ENCODE peak calls at places on chromosomes 2 and 18, in seven cellular contexts. One of them, this sample, is unnamed.

GRCh38 chr2:219616550-219616949 is 10.9 kb upstream of the SLC4A3 start:
- DNase-seq in OCI-LY7: no peak
- DNase-seq in WTC11: no peak
- DNase-seq in Panc1: no peak
- DNase-seq in stomach: no peak
- DNase-seq in osteoblast: peak
- DNase-seq in activated CD8-positive, alpha-beta T cell treated with anti-CD3 and anti-CD28 coated beads for 36 hours: no peak
- DNase-seq in this sample: no peak

GRCh38 chr2:190501231-190501630 is 33.3 kb downstream of the NEMP2 start:
- DNase-seq in OCI-LY7: no peak
- DNase-seq in WTC11: no peak
- DNase-seq in Panc1: no peak
- DNase-seq in stomach: no peak
- DNase-seq in osteoblast: no peak
- DNase-seq in activated CD8-positive, alpha-beta T cell treated with anti-CD3 and anti-CD28 coated beads for 36 hours: no peak
- DNase-seq in this sample: no peak

GRCh38 chr2:96959406-96960110 is 26.8 kb downstream of the FAM178B start:
- DNase-seq in OCI-LY7: no peak
- DNase-seq in WTC11: no peak
- DNase-seq in Panc1: no peak
- DNase-seq in stomach: no peak
- DNase-seq in osteoblast: peak
- DNase-seq in activated CD8-positive, alpha-beta T cell treated with anti-CD3 and anti-CD28 coated beads for 36 hours: no peak
- DNase-seq in this sample: no peak

GRCh38 chr2:202030676-202031075 is 3.0 kb upstream of the FZD7 start:
- DNase-seq in OCI-LY7: no peak
- DNase-seq in WTC11: no peak
- DNase-seq in Panc1: no peak
- DNase-seq in stomach: no peak
- DNase-seq in osteoblast: peak
- DNase-seq in activated CD8-positive, alpha-beta T cell treated with anti-CD3 and anti-CD28 coated beads for 36 hours: no peak
- DNase-seq in this sample: no peak

GRCh38 chr2:10340593-10340975 is 37.9 kb downstream of the HPCAL1 start:
- DNase-seq in OCI-LY7: no peak
- DNase-seq in WTC11: no peak
- DNase-seq in Panc1: no peak
- DNase-seq in stomach: no peak
- DNase-seq in osteoblast: no peak
- DNase-seq in activated CD8-positive, alpha-beta T cell treated with anti-CD3 and anti-CD28 coated beads for 36 hours: no peak
- DNase-seq in this sample: no peak

GRCh38 chr2:232460171-232460570 is 4.2 kb downstream of the ALPI start:
- DNase-seq in OCI-LY7: no peak
- DNase-seq in WTC11: no peak
- DNase-seq in Panc1: no peak
- DNase-seq in stomach: no peak
- DNase-seq in osteoblast: no peak
- DNase-seq in activated CD8-positive, alpha-beta T cell treated with anti-CD3 and anti-CD28 coated beads for 36 hours: no peak
- DNase-seq in this sample: no peak

GRCh38 chr2:148122788-148123187 is 101.9 kb downstream of the MBD5 start:
- DNase-seq in OCI-LY7: no peak
- DNase-seq in WTC11: no peak
- DNase-seq in Panc1: no peak
- DNase-seq in stomach: no peak
- DNase-seq in osteoblast: peak
- DNase-seq in activated CD8-positive, alpha-beta T cell treated with anti-CD3 and anti-CD28 coated beads for 36 hours: peak
- DNase-seq in this sample: no peak

GRCh38 chr2:201559067-201559710 is 84.1 kb downstream of the TMEM237 start:
- DNase-seq in OCI-LY7: no peak
- DNase-seq in WTC11: no peak
- DNase-seq in Panc1: no peak
- DNase-seq in stomach: no peak
- DNase-seq in osteoblast: no peak
- DNase-seq in activated CD8-positive, alpha-beta T cell treated with anti-CD3 and anti-CD28 coated beads for 36 hours: no peak
- DNase-seq in this sample: no peak

GRCh38 chr18:9969247-9969646 is 55.4 kb downstream of the VAPA start:
- DNase-seq in OCI-LY7: no peak
- DNase-seq in WTC11: no peak
- DNase-seq in Panc1: no peak
- DNase-seq in stomach: no peak
- DNase-seq in osteoblast: peak
- DNase-seq in activated CD8-positive, alpha-beta T cell treated with anti-CD3 and anti-CD28 coated beads for 36 hours: no peak
- DNase-seq in this sample: no peak

GRCh38 chr2:233413529-233414272 is 59.4 kb downstream of the DGKD start:
- DNase-seq in OCI-LY7: no peak
- DNase-seq in WTC11: no peak
- DNase-seq in Panc1: no peak
- DNase-seq in stomach: peak
- DNase-seq in osteoblast: no peak
- DNase-seq in activated CD8-positive, alpha-beta T cell treated with anti-CD3 and anti-CD28 coated beads for 36 hours: peak
- DNase-seq in this sample: peak

GRCh38 chr18:2662990-2663389 is 7.5 kb downstream of the SMCHD1 start:
- DNase-seq in OCI-LY7: no peak
- DNase-seq in WTC11: no peak
- DNase-seq in Panc1: no peak
- DNase-seq in stomach: no peak
- DNase-seq in osteoblast: no peak
- DNase-seq in activated CD8-positive, alpha-beta T cell treated with anti-CD3 and anti-CD28 coated beads for 36 hours: no peak
- DNase-seq in this sample: no peak

GRCh38 chr2:127090281-127091128 is 16.4 kb downstream of the BIN1 start:
- DNase-seq in OCI-LY7: no peak
- DNase-seq in WTC11: no peak
- DNase-seq in Panc1: no peak
- DNase-seq in stomach: no peak
- DNase-seq in osteoblast: peak
- DNase-seq in activated CD8-positive, alpha-beta T cell treated with anti-CD3 and anti-CD28 coated beads for 36 hours: no peak
- DNase-seq in this sample: no peak

GRCh38 chr2:126673215-126673614 is 17.3 kb downstream of the GYPC start:
- DNase-seq in OCI-LY7: no peak
- DNase-seq in WTC11: no peak
- DNase-seq in Panc1: no peak
- DNase-seq in stomach: no peak
- DNase-seq in osteoblast: no peak
- DNase-seq in activated CD8-positive, alpha-beta T cell treated with anti-CD3 and anti-CD28 coated beads for 36 hours: no peak
- DNase-seq in this sample: no peak

GRCh38 chr2:182565941-182566567 is 139.2 kb upstream of the PDE1A start:
- DNase-seq in OCI-LY7: no peak
- DNase-seq in WTC11: no peak
- DNase-seq in Panc1: no peak
- DNase-seq in stomach: no peak
- DNase-seq in osteoblast: no peak
- DNase-seq in activated CD8-positive, alpha-beta T cell treated with anti-CD3 and anti-CD28 coated beads for 36 hours: no peak
- DNase-seq in this sample: no peak

GRCh38 chr2:44949329-44950151 is 8.0 kb downstream of the SIX3 start:
- DNase-seq in OCI-LY7: no peak
- DNase-seq in WTC11: peak
- DNase-seq in Panc1: no peak
- DNase-seq in stomach: no peak
- DNase-seq in osteoblast: peak
- DNase-seq in activated CD8-positive, alpha-beta T cell treated with anti-CD3 and anti-CD28 coated beads for 36 hours: no peak
- DNase-seq in this sample: no peak

GRCh38 chr2:28094794-28095193 is 204.3 kb downstream of the BABAM2 start:
- DNase-seq in OCI-LY7: no peak
- DNase-seq in WTC11: no peak
- DNase-seq in Panc1: no peak
- DNase-seq in stomach: no peak
- DNase-seq in osteoblast: no peak
- DNase-seq in activated CD8-positive, alpha-beta T cell treated with anti-CD3 and anti-CD28 coated beads for 36 hours: no peak
- DNase-seq in this sample: no peak

GRCh38 chr2:36770542-36771287 is 74.2 kb downstream of the VIT start:
- DNase-seq in OCI-LY7: peak
- DNase-seq in WTC11: peak
- DNase-seq in Panc1: peak
- DNase-seq in stomach: no peak
- DNase-seq in osteoblast: peak
- DNase-seq in activated CD8-positive, alpha-beta T cell treated with anti-CD3 and anti-CD28 coated beads for 36 hours: peak
- DNase-seq in this sample: peak

GRCh38 chr2:221655279-221655678 is 83.2 kb upstream of the EPHA4 start:
- DNase-seq in OCI-LY7: no peak
- DNase-seq in WTC11: no peak
- DNase-seq in Panc1: no peak
- DNase-seq in stomach: no peak
- DNase-seq in osteoblast: no peak
- DNase-seq in activated CD8-positive, alpha-beta T cell treated with anti-CD3 and anti-CD28 coated beads for 36 hours: no peak
- DNase-seq in this sample: no peak

DNA sequence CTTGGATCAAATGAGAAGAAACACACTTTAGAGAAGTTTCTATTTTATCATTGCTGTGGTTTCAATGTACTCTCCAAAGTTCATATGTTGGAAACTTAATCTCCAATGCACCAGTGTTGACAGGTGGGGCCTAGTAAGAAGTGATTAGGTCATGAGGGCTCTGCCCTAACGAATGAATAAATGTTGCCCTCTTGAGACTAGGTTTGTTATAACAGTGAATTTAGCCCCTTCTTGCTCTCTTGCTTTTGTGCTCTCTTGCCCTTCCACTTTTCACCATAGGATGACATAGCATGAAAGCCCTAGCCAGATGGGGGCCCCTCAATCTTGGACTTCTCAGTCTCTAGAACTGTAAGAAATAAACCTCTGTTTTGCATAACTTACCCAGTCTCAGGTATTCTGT is 664.8 kb downstream of the DCC start:
- DNase-seq in OCI-LY7: no peak
- DNase-seq in WTC11: no peak
- DNase-seq in Panc1: no peak
- DNase-seq in stomach: no peak
- DNase-seq in osteoblast: peak
- DNase-seq in activated CD8-positive, alpha-beta T cell treated with anti-CD3 and anti-CD28 coated beads for 36 hours: no peak
- DNase-seq in this sample: no peak
- TF ChIP-seq CTCF in OCI-LY7: no peak
- TF ChIP-seq CTCF in WTC11: no peak
- TF ChIP-seq CTCF in Panc1: no peak
- TF ChIP-seq CTCF in stomach: no peak
- TF ChIP-seq CTCF in osteoblast: no peak
- TF ChIP-seq CTCF in activated CD8-positive, alpha-beta T cell treated with anti-CD3 and anti-CD28 coated beads for 36 hours: no peak
- TF ChIP-seq CTCF in this sample: no peak

DNA sequence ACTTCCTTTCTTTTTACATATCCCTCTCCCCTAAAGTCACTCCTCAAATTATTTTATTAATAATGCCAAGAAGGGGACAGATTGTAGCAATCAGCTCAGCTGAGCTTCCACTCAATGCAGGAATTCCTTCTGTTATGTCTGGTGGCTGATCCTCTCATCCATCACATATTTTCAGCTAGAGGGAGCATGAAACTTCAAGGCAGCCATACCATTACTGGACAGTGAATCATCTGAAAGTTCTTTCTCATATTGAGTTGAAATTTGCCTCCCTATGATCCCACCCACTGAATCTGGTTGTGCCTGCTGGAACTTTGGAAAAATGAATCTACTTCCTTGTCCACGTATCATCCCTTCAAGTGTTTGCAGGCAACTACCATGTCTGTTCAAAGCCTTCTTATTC is 11.2 kb downstream of the ZNF385B start:
- DNase-seq in OCI-LY7: no peak
- DNase-seq in WTC11: no peak
- DNase-seq in Panc1: no peak
- DNase-seq in stomach: no peak
- DNase-seq in osteoblast: peak
- DNase-seq in activated CD8-positive, alpha-beta T cell treated with anti-CD3 and anti-CD28 coated beads for 36 hours: no peak
- DNase-seq in this sample: no peak
- TF ChIP-seq CTCF in OCI-LY7: no peak
- TF ChIP-seq CTCF in WTC11: no peak
- TF ChIP-seq CTCF in Panc1: peak
- TF ChIP-seq CTCF in stomach: no peak
- TF ChIP-seq CTCF in osteoblast: peak
- TF ChIP-seq CTCF in activated CD8-positive, alpha-beta T cell treated with anti-CD3 and anti-CD28 coated beads for 36 hours: no peak
- TF ChIP-seq CTCF in this sample: no peak

GRCh38 chr2:99708231-99708630 is 218.4 kb upstream of the REV1 start:
- DNase-seq in OCI-LY7: peak
- DNase-seq in WTC11: no peak
- DNase-seq in Panc1: no peak
- DNase-seq in stomach: no peak
- DNase-seq in osteoblast: peak
- DNase-seq in activated CD8-positive, alpha-beta T cell treated with anti-CD3 and anti-CD28 coated beads for 36 hours: no peak
- DNase-seq in this sample: no peak

GRCh38 chr2:99707592-99707991 is 217.8 kb upstream of the REV1 start:
- DNase-seq in OCI-LY7: no peak
- DNase-seq in WTC11: no peak
- DNase-seq in Panc1: no peak
- DNase-seq in stomach: no peak
- DNase-seq in osteoblast: no peak
- DNase-seq in activated CD8-positive, alpha-beta T cell treated with anti-CD3 and anti-CD28 coated beads for 36 hours: no peak
- DNase-seq in this sample: no peak

GRCh38 chr2:99709229-99709628 is 219.4 kb upstream of the REV1 start:
- DNase-seq in OCI-LY7: no peak
- DNase-seq in WTC11: no peak
- DNase-seq in Panc1: no peak
- DNase-seq in stomach: no peak
- DNase-seq in osteoblast: no peak
- DNase-seq in activated CD8-positive, alpha-beta T cell treated with anti-CD3 and anti-CD28 coated beads for 36 hours: no peak
- DNase-seq in this sample: no peak

GRCh38 chr2:99706734-99707133 is 216.9 kb upstream of the REV1 start:
- DNase-seq in OCI-LY7: peak
- DNase-seq in WTC11: no peak
- DNase-seq in Panc1: no peak
- DNase-seq in stomach: no peak
- DNase-seq in osteoblast: no peak
- DNase-seq in activated CD8-positive, alpha-beta T cell treated with anti-CD3 and anti-CD28 coated beads for 36 hours: no peak
- DNase-seq in this sample: no peak

GRCh38 chr2:99710720-99711612 is 221.1 kb upstream of the REV1 start:
- DNase-seq in OCI-LY7: no peak
- DNase-seq in WTC11: no peak
- DNase-seq in Panc1: no peak
- DNase-seq in stomach: no peak
- DNase-seq in osteoblast: peak
- DNase-seq in activated CD8-positive, alpha-beta T cell treated with anti-CD3 and anti-CD28 coated beads for 36 hours: no peak
- DNase-seq in this sample: no peak
- TF ChIP-seq CTCF in OCI-LY7: no peak
- TF ChIP-seq CTCF in WTC11: no peak
- TF ChIP-seq CTCF in Panc1: no peak
- TF ChIP-seq CTCF in stomach: no peak
- TF ChIP-seq CTCF in osteoblast: no peak
- TF ChIP-seq CTCF in activated CD8-positive, alpha-beta T cell treated with anti-CD3 and anti-CD28 coated beads for 36 hours: no peak
- TF ChIP-seq CTCF in this sample: no peak

DNA sequence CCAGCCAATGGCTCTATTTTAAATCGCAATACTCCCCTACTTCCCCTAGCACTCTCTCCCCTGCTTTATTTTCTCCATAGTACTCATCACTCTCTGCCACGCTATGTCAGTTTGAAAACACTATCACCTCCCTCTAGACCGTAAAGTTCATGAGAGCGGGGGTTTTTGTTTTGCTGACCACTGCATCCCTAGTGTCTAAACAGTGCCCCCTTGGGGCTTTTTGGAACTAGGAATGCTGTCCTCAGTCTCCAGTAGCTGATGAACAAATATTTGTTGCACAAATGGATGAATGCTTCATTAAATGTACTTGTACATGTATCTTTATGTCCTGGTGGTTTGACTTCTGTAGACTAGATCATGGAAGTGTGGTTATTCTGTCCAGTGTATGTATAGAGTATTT is 44.2 kb downstream of the ATOH8 start:
- DNase-seq in OCI-LY7: no peak
- DNase-seq in WTC11: no peak
- DNase-seq in Panc1: no peak
- DNase-seq in stomach: no peak
- DNase-seq in osteoblast: peak
- DNase-seq in activated CD8-positive, alpha-beta T cell treated with anti-CD3 and anti-CD28 coated beads for 36 hours: no peak
- DNase-seq in this sample: peak
- TF ChIP-seq CTCF in OCI-LY7: peak
- TF ChIP-seq CTCF in WTC11: peak
- TF ChIP-seq CTCF in Panc1: no peak
- TF ChIP-seq CTCF in stomach: no peak
- TF ChIP-seq CTCF in osteoblast: peak
- TF ChIP-seq CTCF in activated CD8-positive, alpha-beta T cell treated with anti-CD3 and anti-CD28 coated beads for 36 hours: no peak
- TF ChIP-seq CTCF in this sample: peak

GRCh38 chr2:31675485-31675901 is 94.8 kb upstream of the SRD5A2 start:
- DNase-seq in OCI-LY7: no peak
- DNase-seq in WTC11: peak
- DNase-seq in Panc1: no peak
- DNase-seq in stomach: peak
- DNase-seq in osteoblast: no peak
- DNase-seq in activated CD8-positive, alpha-beta T cell treated with anti-CD3 and anti-CD28 coated beads for 36 hours: no peak
- DNase-seq in this sample: no peak
- TF ChIP-seq CTCF in OCI-LY7: peak
- TF ChIP-seq CTCF in WTC11: no peak
- TF ChIP-seq CTCF in Panc1: peak
- TF ChIP-seq CTCF in stomach: no peak
- TF ChIP-seq CTCF in osteoblast: no peak
- TF ChIP-seq CTCF in activated CD8-positive, alpha-beta T cell treated with anti-CD3 and anti-CD28 coated beads for 36 hours: no peak
- TF ChIP-seq CTCF in this sample: peak